ENCODE peak calls at places on chromosomes 13 and 19, in ten cellular contexts. One of them, this sample, is unnamed.

GRCh38 chr13:27309967-27310598 is 39.5 kb downstream of the RASL11A start:
- DNase-seq in psoas muscle: no peak
- DNase-seq in colonic mucosa: no peak
- DNase-seq in thoracic aorta: no peak
- DNase-seq in tibial nerve: no peak
- DNase-seq in A549: peak
- DNase-seq in fibroblast of lung: peak
- DNase-seq in epithelial cell of esophagus: peak
- DNase-seq in K562: no peak
- DNase-seq in GM06990: no peak
- DNase-seq in this sample: no peak

GRCh38 chr19:43624933-43625332 is 5.5 kb upstream of the ZNF428 start:
- DNase-seq in psoas muscle: peak
- DNase-seq in colonic mucosa: peak
- DNase-seq in thoracic aorta: no peak
- DNase-seq in tibial nerve: peak
- DNase-seq in A549: peak
- DNase-seq in fibroblast of lung: peak
- DNase-seq in epithelial cell of esophagus: peak
- DNase-seq in K562: peak
- DNase-seq in GM06990: peak
- DNase-seq in this sample: no peak

GRCh38 chr19:3851254-3852176 is 17.3 kb downstream of the ZFR2 start:
- DNase-seq in psoas muscle: no peak
- DNase-seq in colonic mucosa: no peak
- DNase-seq in thoracic aorta: no peak
- DNase-seq in tibial nerve: no peak
- DNase-seq in A549: no peak
- DNase-seq in fibroblast of lung: peak
- DNase-seq in epithelial cell of esophagus: no peak
- DNase-seq in K562: no peak
- DNase-seq in GM06990: no peak
- DNase-seq in this sample: no peak

GRCh38 chr19:5103812-5104410 is 135.0 kb downstream of the KDM4B start:
- DNase-seq in psoas muscle: no peak
- DNase-seq in colonic mucosa: no peak
- DNase-seq in thoracic aorta: no peak
- DNase-seq in tibial nerve: no peak
- DNase-seq in A549: no peak
- DNase-seq in fibroblast of lung: no peak
- DNase-seq in epithelial cell of esophagus: no peak
- DNase-seq in K562: no peak
- DNase-seq in GM06990: no peak
- DNase-seq in this sample: no peak

GRCh38 chr13:112972867-112973576 is 4.0 kb downstream of the MCF2L start:
- DNase-seq in psoas muscle: no peak
- DNase-seq in colonic mucosa: no peak
- DNase-seq in thoracic aorta: no peak
- DNase-seq in tibial nerve: no peak
- DNase-seq in A549: no peak
- DNase-seq in fibroblast of lung: no peak
- DNase-seq in epithelial cell of esophagus: no peak
- DNase-seq in K562: no peak
- DNase-seq in GM06990: no peak
- DNase-seq in this sample: no peak

GRCh38 chr13:112158961-112159360 is 92.0 kb downstream of the SOX1 start:
- DNase-seq in psoas muscle: no peak
- DNase-seq in colonic mucosa: no peak
- DNase-seq in thoracic aorta: no peak
- DNase-seq in tibial nerve: no peak
- DNase-seq in A549: no peak
- DNase-seq in fibroblast of lung: no peak
- DNase-seq in epithelial cell of esophagus: no peak
- DNase-seq in K562: no peak
- DNase-seq in GM06990: no peak
- DNase-seq in this sample: no peak

GRCh38 chr19:38173324-38174041 is 50.5 kb downstream of the DPF1 start:
- DNase-seq in psoas muscle: peak
- DNase-seq in colonic mucosa: no peak
- DNase-seq in thoracic aorta: peak
- DNase-seq in tibial nerve: no peak
- DNase-seq in A549: no peak
- DNase-seq in fibroblast of lung: peak
- DNase-seq in epithelial cell of esophagus: peak
- DNase-seq in K562: no peak
- DNase-seq in GM06990: no peak
- DNase-seq in this sample: no peak

GRCh38 chr13:34719060-34719875 is 222.8 kb upstream of the NBEA start:
- DNase-seq in psoas muscle: no peak
- DNase-seq in colonic mucosa: no peak
- DNase-seq in thoracic aorta: no peak
- DNase-seq in tibial nerve: no peak
- DNase-seq in A549: no peak
- DNase-seq in fibroblast of lung: no peak
- DNase-seq in epithelial cell of esophagus: peak
- DNase-seq in K562: no peak
- DNase-seq in GM06990: no peak
- DNase-seq in this sample: no peak

GRCh38 chr19:38665950-38666661 is 18.7 kb downstream of the ACTN4 start:
- DNase-seq in psoas muscle: peak
- DNase-seq in colonic mucosa: no peak
- DNase-seq in thoracic aorta: no peak
- DNase-seq in tibial nerve: peak
- DNase-seq in A549: peak
- DNase-seq in fibroblast of lung: peak
- DNase-seq in epithelial cell of esophagus: no peak
- DNase-seq in K562: no peak
- DNase-seq in GM06990: no peak
- DNase-seq in this sample: no peak

GRCh38 chr13:43016226-43016625 is 7.2 kb upstream of the DNAJC15 start:
- DNase-seq in psoas muscle: no peak
- DNase-seq in colonic mucosa: no peak
- DNase-seq in thoracic aorta: no peak
- DNase-seq in tibial nerve: no peak
- DNase-seq in A549: no peak
- DNase-seq in fibroblast of lung: no peak
- DNase-seq in epithelial cell of esophagus: peak
- DNase-seq in K562: no peak
- DNase-seq in GM06990: no peak
- DNase-seq in this sample: no peak

DNA sequence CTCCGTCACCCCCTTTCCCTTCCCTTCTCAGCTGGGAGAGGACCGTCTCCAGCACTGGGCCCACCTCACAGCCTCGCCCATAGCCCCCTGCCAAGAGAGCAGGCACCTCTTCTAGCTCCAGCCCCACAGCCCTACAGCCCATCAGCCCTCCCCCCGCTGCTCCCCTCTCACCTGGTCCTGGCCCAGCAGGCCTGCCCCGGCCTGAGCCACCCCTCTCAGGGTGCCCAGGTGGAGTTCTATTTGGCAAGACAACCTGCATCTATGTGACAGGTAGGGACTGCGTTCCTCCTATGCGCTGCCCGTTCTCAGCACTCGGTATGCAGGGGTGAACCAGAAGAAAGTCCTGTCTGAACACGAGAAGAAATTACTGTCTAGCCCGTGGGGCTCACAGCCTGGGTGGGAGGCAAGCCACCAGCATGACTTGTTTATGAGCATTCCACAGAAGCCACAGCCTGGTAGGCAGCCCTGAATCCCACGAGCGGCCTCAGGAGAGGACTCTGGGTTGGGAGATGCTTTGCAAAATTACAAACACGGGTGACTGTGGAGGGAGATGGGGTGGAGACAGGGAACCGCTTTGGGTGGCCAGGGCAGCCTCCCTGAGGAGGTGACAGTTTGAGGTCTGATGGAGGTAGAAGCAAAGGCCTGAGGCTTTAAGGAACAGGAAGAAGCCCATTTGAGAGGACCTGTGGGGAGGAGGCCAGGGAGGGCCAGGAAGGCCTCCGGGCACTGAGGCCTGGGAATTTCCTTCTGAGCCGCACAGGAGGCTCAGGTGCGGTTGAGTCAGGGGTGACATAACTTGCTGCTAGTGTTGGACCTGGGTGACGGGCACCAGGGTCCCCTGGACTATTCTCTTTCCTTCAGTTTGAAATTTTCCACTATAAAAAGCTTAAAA is 1.2 kb upstream of the PLEKHF1 start:
- DNase-seq in psoas muscle: no peak
- DNase-seq in colonic mucosa: no peak
- DNase-seq in thoracic aorta: no peak
- DNase-seq in tibial nerve: no peak
- DNase-seq in A549: no peak
- DNase-seq in fibroblast of lung: no peak
- DNase-seq in epithelial cell of esophagus: peak
- DNase-seq in K562: no peak
- DNase-seq in GM06990: no peak
- DNase-seq in this sample: no peak
- H3K4me3 ChIP-seq in psoas muscle: peak
- H3K4me3 ChIP-seq in colonic mucosa: no peak
- H3K4me3 ChIP-seq in thoracic aorta: peak
- H3K4me3 ChIP-seq in tibial nerve: no peak
- H3K4me3 ChIP-seq in A549: no peak
- H3K4me3 ChIP-seq in fibroblast of lung: no peak
- H3K4me3 ChIP-seq in epithelial cell of esophagus: no peak
- H3K4me3 ChIP-seq in K562: peak
- H3K4me3 ChIP-seq in GM06990: peak
- H3K4me3 ChIP-seq in this sample: no peak

DNA sequence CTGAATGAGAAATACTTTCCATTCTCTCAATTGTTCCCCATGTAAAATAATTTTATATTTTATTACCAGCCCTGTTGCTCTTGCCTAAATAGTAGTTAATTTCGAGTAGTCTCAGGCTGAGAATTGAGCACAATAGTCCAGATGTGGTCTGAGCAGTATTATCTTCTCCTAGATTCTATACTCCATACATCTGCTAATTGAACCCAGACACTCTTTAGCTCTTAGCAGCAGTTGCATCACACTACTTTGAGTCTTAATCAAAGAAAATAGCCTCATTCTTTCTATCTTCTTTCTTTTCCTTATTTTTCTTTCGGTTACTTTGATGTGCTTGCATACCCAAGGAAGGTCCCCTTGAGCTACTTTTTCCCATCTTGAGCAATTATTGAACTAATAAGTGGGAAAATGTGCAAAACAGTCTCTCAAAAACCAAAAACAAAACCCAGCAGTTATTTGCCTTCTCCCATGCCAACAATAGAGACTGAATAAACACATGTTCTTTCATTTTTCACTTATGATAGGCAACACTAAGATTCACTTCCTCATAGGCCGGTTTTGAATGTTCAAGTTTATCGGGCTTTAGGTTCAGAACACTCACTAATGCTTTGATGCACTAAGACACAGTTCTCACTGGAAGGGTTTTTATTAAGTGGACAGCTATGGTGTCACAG is 204.5 kb downstream of the POU4F1 start:
- DNase-seq in psoas muscle: no peak
- DNase-seq in colonic mucosa: no peak
- DNase-seq in thoracic aorta: no peak
- DNase-seq in tibial nerve: no peak
- DNase-seq in A549: no peak
- DNase-seq in fibroblast of lung: no peak
- DNase-seq in epithelial cell of esophagus: no peak
- DNase-seq in K562: no peak
- DNase-seq in GM06990: peak
- DNase-seq in this sample: no peak
- TF ChIP-seq CTCF in psoas muscle: no peak
- TF ChIP-seq CTCF in colonic mucosa: no peak
- TF ChIP-seq CTCF in thoracic aorta: no peak
- TF ChIP-seq CTCF in tibial nerve: no peak
- TF ChIP-seq CTCF in A549: no peak
- TF ChIP-seq CTCF in fibroblast of lung: no peak
- TF ChIP-seq CTCF in epithelial cell of esophagus: no peak
- TF ChIP-seq CTCF in K562: no peak
- TF ChIP-seq CTCF in GM06990: no peak
- TF ChIP-seq CTCF in this sample: no peak

GRCh38 chr19:1445185-1445931 is 4.6 kb upstream of the APC2 start:
- DNase-seq in psoas muscle: peak
- DNase-seq in colonic mucosa: peak
- DNase-seq in thoracic aorta: no peak
- DNase-seq in tibial nerve: peak
- DNase-seq in A549: peak
- DNase-seq in fibroblast of lung: peak
- DNase-seq in epithelial cell of esophagus: peak
- DNase-seq in K562: peak
- DNase-seq in GM06990: peak
- DNase-seq in this sample: no peak
- H3K4me3 ChIP-seq in psoas muscle: peak
- H3K4me3 ChIP-seq in colonic mucosa: peak
- H3K4me3 ChIP-seq in thoracic aorta: peak
- H3K4me3 ChIP-seq in tibial nerve: peak
- H3K4me3 ChIP-seq in A549: peak
- H3K4me3 ChIP-seq in fibroblast of lung: peak
- H3K4me3 ChIP-seq in epithelial cell of esophagus: no peak
- H3K4me3 ChIP-seq in K562: peak
- H3K4me3 ChIP-seq in GM06990: peak
- H3K4me3 ChIP-seq in this sample: no peak

DNA sequence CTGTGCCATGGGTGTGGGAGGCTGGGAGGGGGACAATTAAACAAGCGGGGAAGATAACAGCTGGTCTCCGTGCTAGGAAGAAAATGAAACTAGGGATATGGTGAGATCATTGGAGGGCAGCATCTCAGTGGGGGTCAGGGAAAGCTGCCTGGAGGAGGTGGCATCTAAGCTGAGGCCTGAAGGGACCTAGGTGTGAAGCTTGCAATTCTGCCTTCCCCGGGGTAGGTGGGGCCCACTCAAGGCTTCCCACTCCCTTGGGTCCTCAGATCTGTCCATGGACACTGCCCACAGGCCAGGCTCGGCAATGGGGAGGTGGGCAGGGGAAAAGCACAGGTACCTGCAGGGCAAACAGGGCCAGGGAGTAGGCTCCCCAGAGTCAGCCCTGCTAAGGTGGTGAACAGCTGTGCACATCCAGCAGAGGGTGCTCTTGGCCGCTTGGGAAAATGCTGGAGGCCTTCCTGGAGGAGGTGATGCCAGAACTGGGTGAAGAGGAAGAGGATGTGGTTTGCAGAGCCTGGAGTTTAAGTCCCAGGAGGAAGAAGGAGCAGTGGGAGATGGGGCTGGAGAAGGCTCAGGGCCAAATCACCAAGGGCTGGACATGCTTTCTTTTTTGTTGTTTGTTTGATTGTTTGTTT is 25.7 kb upstream of the CCNE1 start:
- DNase-seq in psoas muscle: no peak
- DNase-seq in colonic mucosa: no peak
- DNase-seq in thoracic aorta: no peak
- DNase-seq in tibial nerve: no peak
- DNase-seq in A549: peak
- DNase-seq in fibroblast of lung: no peak
- DNase-seq in epithelial cell of esophagus: no peak
- DNase-seq in K562: peak
- DNase-seq in GM06990: no peak
- DNase-seq in this sample: no peak
- TF ChIP-seq CTCF in psoas muscle: no peak
- TF ChIP-seq CTCF in colonic mucosa: no peak
- TF ChIP-seq CTCF in thoracic aorta: no peak
- TF ChIP-seq CTCF in tibial nerve: no peak
- TF ChIP-seq CTCF in A549: peak
- TF ChIP-seq CTCF in fibroblast of lung: no peak
- TF ChIP-seq CTCF in epithelial cell of esophagus: no peak
- TF ChIP-seq CTCF in K562: peak
- TF ChIP-seq CTCF in GM06990: peak
- TF ChIP-seq CTCF in this sample: peak

GRCh38 chr19:17601683-17602082 is 46.2 kb downstream of the COLGALT1 start:
- DNase-seq in psoas muscle: no peak
- DNase-seq in colonic mucosa: no peak
- DNase-seq in thoracic aorta: no peak
- DNase-seq in tibial nerve: no peak
- DNase-seq in A549: no peak
- DNase-seq in fibroblast of lung: no peak
- DNase-seq in epithelial cell of esophagus: no peak
- DNase-seq in K562: no peak
- DNase-seq in GM06990: no peak
- DNase-seq in this sample: no peak
- H3K4me3 ChIP-seq in psoas muscle: no peak
- H3K4me3 ChIP-seq in colonic mucosa: no peak
- H3K4me3 ChIP-seq in thoracic aorta: no peak
- H3K4me3 ChIP-seq in tibial nerve: no peak
- H3K4me3 ChIP-seq in A549: no peak
- H3K4me3 ChIP-seq in fibroblast of lung: no peak
- H3K4me3 ChIP-seq in epithelial cell of esophagus: no peak
- H3K4me3 ChIP-seq in K562: no peak
- H3K4me3 ChIP-seq in GM06990: no peak
- H3K4me3 ChIP-seq in this sample: no peak

This sample was measured in HFF-Myc.